ENCODE peak calls at places on chromosome 17, in four cellular contexts. U is GM13977, X is fibroblast of pulmonary artery, O is GM10248. N is an unnamed sample.

GRCh38 chr17:38898291-38898679 is 27.1 kb upstream of the LASP1NB start:
- DNase-seq in U (no peak), X (no peak), O (peak; percentile 43), N (peak; percentile 56)

GRCh38 chr17:12395733-12396354 is 269.8 kb upstream of the MYOCD start:
- DNase-seq in U (peak; percentile 20), X (peak; percentile 6), O (no peak), N (no peak)

GRCh38 chr17:48611681-48612455 is 1.1 kb upstream of the HOXB7 start:
- DNase-seq in U (peak; percentile 56), X (no peak), O (no peak), N (no peak)

GRCh38 chr17:31388770-31389672 is 2.5 kb upstream of the RAB11FIP4 start:
- DNase-seq in U (peak; percentile 75), X (peak; percentile 14), O (peak; percentile 66), N (peak; percentile 43)

GRCh38 chr17:15154618-15155017 is 110.5 kb downstream of the PMP22 start:
- DNase-seq in U (no peak), X (peak; percentile 11), O (no peak), N (no peak)

GRCh38 chr17:46976626-46977270 is 2.3 kb downstream of the RPRML start:
- DNase-seq in U (no peak), X (no peak), O (no peak), N (no peak)

GRCh38 chr17:77783991-77784820 is 174.3 kb upstream of the TNRC6C start:
- DNase-seq in U (peak; percentile 42), X (no peak), O (peak; percentile 54), N (no peak)

GRCh38 chr17:30426292-30426691 is 47.6 kb downstream of the CPD start:
- DNase-seq in U (no peak), X (no peak), O (no peak), N (no peak)

GRCh38 chr17:70109497-70109896 is 34.5 kb downstream of the KCNJ16 start:
- DNase-seq in U (no peak), X (no peak), O (no peak), N (no peak)

GRCh38 chr17:29710891-29711418 is 88.2 kb upstream of the CORO6 start:
- DNase-seq in U (no peak), X (no peak), O (no peak), N (no peak)

GRCh38 chr17:59165933-59166342 is 10.4 kb downstream of the PRR11 start:
- DNase-seq in U (peak; percentile 62), X (peak; percentile 55), O (peak; percentile 55), N (peak; percentile 16)

GRCh38 chr17:76968707-76969597 is 100.7 kb downstream of the MGAT5B start:
- DNase-seq in U (peak; percentile 71), X (no peak), O (no peak), N (peak; percentile 58)

GRCh38 chr17:53924530-53925455 is 102.1 kb downstream of the KIF2B start:
- DNase-seq in U (no peak), X (no peak), O (no peak), N (no peak)

GRCh38 chr17:65115721-65116312 is 21.4 kb upstream of the RGS9 start:
- DNase-seq in U (no peak), X (no peak), O (no peak), N (no peak)

GRCh38 chr17:77824102-77824779 is 134.3 kb upstream of the TNRC6C start:
- DNase-seq in U (no peak), X (no peak), O (no peak), N (no peak)

GRCh38 chr17:1627987-1628855 is at the start of gene SLC43A2:
- DNase-seq in U (peak; percentile 97), X (peak; percentile 80), O (peak; percentile 92), N (peak; percentile 90)

GRCh38 chr17:55345132-55345531 is 76.5 kb downstream of the MMD start:
- DNase-seq in U (no peak), X (no peak), O (no peak), N (no peak)

GRCh38 chr17:32350662-32351418 is 883 bp downstream of the ZNF207 start:
- DNase-seq in U (peak; percentile 34), X (peak; percentile 82), O (peak; percentile 40), N (no peak)

GRCh38 chr17:67995568-67996191 is 589 bp downstream of the C17orf58 start:
- DNase-seq in U (peak; percentile 51), X (no peak), O (peak; percentile 37), N (no peak)

GRCh38 chr17:50052822-50053653 is 2.9 kb upstream of the ITGA3 start:
- DNase-seq in U (no peak), X (peak; percentile 92), O (no peak), N (no peak)

GRCh38 chr17:47866941-47867340 is 16.0 kb upstream of the SP6 start:
- DNase-seq in U (no peak), X (peak; percentile 67), O (no peak), N (no peak)

GRCh38 chr17:61862975-61863800 is at the start of gene BRIP1:
- DNase-seq in U (peak; percentile 87), X (peak; percentile 94), O (peak; percentile 94), N (peak; percentile 92)

GRCh38 chr17:38815576-38816193 is 9.4 kb downstream of the CWC25 start:
- DNase-seq in U (no peak), X (peak; percentile 56), O (no peak), N (no peak)

GRCh38 chr17:50721194-50722010 is 2.0 kb downstream of the LUC7L3 start:
- DNase-seq in U (peak; percentile 61), X (no peak), O (peak; percentile 44), N (no peak)

GRCh38 chr17:17824780-17825614 is 11.8 kb downstream of the SREBF1 start:
- DNase-seq in U (no peak), X (no peak), O (no peak), N (no peak)

GRCh38 chr17:60573139-60573975 is 26.6 kb upstream of the PPM1D start:
- DNase-seq in U (no peak), X (peak; percentile 92), O (no peak), N (no peak)

GRCh38 chr17:996554-997344 is at the start of gene TIMM22:
- DNase-seq in U (peak; percentile 96), X (peak; percentile 98), O (peak; percentile 96), N (peak; percentile 100)

GRCh38 chr17:57871155-57871554 is 21.3 kb upstream of the MRPS23 start:
- DNase-seq in U (no peak), X (no peak), O (no peak), N (no peak)

DNA sequence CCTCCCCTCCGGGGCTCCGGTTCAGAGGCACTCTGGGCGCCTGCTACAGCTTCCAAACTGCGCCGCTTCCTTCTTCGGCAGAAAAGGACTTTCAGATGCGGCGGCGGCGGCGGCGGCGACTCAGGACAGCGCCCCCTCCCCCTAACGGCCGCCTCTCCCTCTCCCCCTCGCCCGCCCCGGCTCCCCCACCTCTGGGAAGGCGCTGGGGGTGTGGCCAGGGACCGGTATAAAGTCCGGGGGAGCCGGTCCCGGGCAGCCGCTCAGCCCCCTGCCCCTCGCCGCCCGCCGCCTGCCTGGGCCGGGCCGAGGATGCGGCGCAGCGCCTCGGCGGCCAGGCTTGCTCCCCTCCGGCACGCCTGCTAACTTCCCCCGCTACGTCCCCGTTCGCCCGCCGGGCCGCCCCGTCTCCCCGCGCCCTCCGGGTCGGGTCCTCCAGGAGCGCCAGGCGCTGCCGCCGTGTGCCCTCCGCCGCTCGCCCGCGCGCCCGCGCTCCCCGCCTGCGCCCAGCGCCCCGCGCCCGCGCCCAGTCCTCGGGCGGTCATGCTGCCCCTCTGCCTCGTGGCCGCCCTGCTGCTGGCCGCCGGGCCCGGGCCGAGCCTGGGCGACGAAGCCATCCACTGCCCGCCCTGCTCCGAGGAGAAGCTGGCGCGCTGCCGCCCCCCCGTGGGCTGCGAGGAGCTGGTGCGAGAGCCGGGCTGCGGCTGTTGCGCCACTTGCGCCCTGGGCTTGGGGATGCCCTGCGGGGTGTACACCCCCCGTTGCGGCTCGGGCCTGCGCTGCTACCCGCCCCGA is at the start of gene IGFBP4:
- DNase-seq in U (peak; percentile 86), X (peak; percentile 74), O (peak; percentile 81), N (peak; percentile 72)
- TF ChIP-seq CTCF in U (peak; percentile 79), X (peak; percentile 31), O (peak; percentile 82), N (peak; percentile 59)

DNA sequence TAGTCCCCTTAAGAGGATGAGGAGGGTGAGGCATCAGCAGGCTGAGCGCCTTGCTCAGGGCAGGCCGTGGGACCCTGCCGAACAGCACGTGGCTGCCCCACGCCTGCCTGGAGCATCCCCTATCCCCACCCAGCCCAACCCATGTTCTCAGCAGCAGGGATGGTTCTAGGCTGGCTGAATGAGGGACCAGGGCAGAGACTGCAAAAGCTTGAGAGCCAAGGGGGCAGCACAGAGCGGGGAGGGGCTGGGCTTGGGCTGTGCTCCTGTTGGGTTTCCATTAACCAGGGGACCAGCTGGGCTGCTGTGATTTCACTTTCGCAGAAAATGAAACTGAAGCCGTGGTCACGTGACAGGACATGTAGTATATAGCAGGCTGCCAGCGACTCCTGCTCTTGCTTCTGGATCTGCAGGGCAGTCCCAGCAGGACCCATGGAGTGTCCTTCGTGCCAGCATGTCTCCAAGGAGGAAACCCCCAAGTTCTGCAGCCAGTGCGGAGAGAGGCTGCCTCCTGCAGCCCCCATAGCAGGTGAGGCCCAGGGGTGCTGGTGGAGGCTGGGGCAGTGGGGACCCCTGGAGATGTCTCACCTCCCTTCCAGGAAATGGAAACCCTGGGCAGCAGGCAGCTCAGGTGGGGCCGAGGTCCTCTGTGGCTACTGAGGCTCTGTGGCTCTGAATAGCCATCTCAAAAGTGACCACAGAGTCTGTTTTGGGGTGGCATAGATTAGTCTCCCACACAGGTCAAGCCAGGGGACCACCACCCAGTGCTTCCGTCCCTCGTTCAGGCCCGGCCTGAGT is 2.8 kb downstream of the RNF213 start:
- DNase-seq in U (peak; percentile 90), X (peak; percentile 80), O (peak; percentile 88), N (peak; percentile 82)
- TF ChIP-seq CTCF in U (peak; percentile 24), X (no peak), O (peak; percentile 21), N (peak; percentile 39)

GRCh38 chr17:9080983-9081382 is 59.7 kb downstream of the NTN1 start:
- DNase-seq in U (no peak), X (no peak), O (no peak), N (no peak)

GRCh38 chr17:9080296-9080914 is 59.1 kb downstream of the NTN1 start:
- DNase-seq in U (no peak), X (no peak), O (no peak), N (no peak)

GRCh38 chr17:9074106-9074505 is 52.8 kb downstream of the NTN1 start:
- DNase-seq in U (no peak), X (no peak), O (no peak), N (no peak)

DNA sequence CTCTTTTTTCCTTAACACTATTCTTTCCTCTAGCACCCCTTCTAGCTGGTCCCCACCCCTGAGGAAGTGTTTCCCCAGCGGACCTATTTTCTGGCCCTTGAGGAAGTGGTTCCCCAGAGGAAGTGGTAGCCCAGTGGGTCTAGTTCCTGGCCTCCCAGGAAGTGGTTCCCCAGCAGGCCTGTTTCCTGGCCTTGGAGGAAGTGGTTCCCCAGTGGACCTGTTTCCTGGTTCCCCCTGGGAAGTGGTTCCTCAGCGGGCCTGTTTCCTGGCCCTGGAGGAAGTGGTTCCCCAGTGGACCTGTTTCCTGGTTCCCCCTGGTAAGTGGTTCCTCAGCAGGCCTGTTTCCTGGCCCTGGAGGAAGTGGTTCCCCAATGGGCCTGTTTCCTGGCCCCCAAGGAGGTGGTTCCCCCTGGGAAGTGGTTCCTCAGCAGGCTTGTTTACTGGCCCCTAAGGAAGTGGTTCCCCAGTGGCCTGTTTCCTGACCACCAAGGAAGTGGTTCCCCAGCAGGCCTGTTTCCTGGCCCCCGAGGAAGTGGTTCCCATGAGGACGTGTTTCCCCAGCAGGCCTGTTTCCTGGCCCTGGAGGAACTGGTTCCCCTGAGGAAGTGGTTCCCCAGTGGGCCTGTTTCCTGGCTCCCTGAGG is 58.3 kb downstream of the NTN1 start:
- DNase-seq in U (no peak), X (no peak), O (no peak), N (no peak)
- TF ChIP-seq CTCF in U (no peak), X (no peak), O (no peak), N (no peak)

DNA sequence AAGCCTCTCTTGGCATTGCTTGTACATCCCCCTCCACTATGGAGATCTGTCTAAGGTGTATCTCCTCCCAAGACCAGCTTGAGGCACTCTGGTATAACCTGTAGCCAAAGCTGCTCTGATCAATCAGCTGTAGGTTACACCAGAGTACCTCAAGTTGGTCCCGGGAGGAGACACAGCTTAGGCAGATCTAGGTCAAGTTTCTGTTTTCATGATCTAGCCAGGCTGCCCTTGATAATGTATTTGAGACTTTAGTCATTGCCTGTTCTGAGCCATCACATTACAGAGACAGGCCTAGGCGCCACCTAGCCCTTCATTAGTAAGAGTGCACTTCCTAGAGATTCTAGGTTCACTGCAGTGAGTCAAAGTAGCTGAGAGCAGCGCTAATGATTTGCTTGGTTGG is 31.4 kb downstream of the ASGR1 start:
- DNase-seq in U (no peak), X (no peak), O (no peak), N (no peak)
- TF ChIP-seq CTCF in U (no peak), X (no peak), O (peak; percentile 5), N (peak; percentile 22)